ENCODE peak calls at places on chromosomes 3 and 15, in nine cellular contexts. G is NCI-H1436; U is stimulated activated naive CD8-positive, alpha-beta T cell treated with anti-CD3 and anti-CD28 coated beads, Interleukin-15, Interleukin-2, amounts not matched to agents 100 U/mL and 50 U/mL, for 24 hours; W is cardiac septum; X is NCI-H2029; N is fibroblast of mammary gland; B is T-helper 1 cell; P is H4; Z is hippocampal formation. A is an unnamed sample.

GRCh38 chr3:31275038-31275562 is 257.6 kb upstream of the STT3B start:
- DNase-seq in X (no peak), N (peak; percentile 77), Z (no peak), W (no peak), P (peak; percentile 11), B (no peak), U (no peak), G (no peak), A (peak; percentile 62)

GRCh38 chr3:36893137-36893557 is 51.7 kb downstream of the TRANK1 start:
- DNase-seq in N (peak; percentile 58), P (peak; percentile 77), X (peak; percentile 38), G (no peak), Z (no peak), U (no peak), W (no peak), B (peak; percentile 32), A (peak; percentile 63)

GRCh38 chr3:61687206-61687605 is 125.8 kb downstream of the PTPRG start:
- DNase-seq in X (no peak), B (no peak), W (no peak), U (no peak), G (no peak), Z (no peak), N (no peak), P (no peak), A (no peak)

GRCh38 chr15:52121896-52122295 is 9.3 kb upstream of the BCL2L10 start:
- DNase-seq in U (no peak), Z (no peak), W (no peak), X (no peak), N (no peak), P (no peak), B (no peak), G (no peak), A (no peak)

GRCh38 chr3:74537857-74538256 is 76.6 kb downstream of the CNTN3 start:
- DNase-seq in W (no peak), U (no peak), Z (no peak), N (peak; percentile 47), X (no peak), B (no peak), P (no peak), G (no peak), A (no peak)

GRCh38 chr15:94266789-94267188 is 35.4 kb downstream of the MCTP2 start:
- DNase-seq in W (no peak), N (no peak), P (no peak), X (no peak), Z (no peak), U (no peak), B (no peak), G (no peak), A (no peak)

GRCh38 chr3:15014606-15015328 is 50.3 kb downstream of the MRPS25 start:
- DNase-seq in P (no peak), N (peak; percentile 57), B (no peak), W (no peak), Z (no peak), U (no peak), G (no peak), X (no peak), A (no peak)

GRCh38 chr3:27659279-27660021 is 62.7 kb downstream of the EOMES start:
- DNase-seq in Z (no peak), W (no peak), B (peak; percentile 22), X (no peak), N (peak; percentile 62), U (peak; percentile 55), P (peak; percentile 36), G (no peak), A (peak; percentile 75)

GRCh38 chr15:85828026-85828597 is 33.4 kb upstream of the KLHL25 start:
- DNase-seq in U (no peak), G (no peak), X (no peak), N (no peak), P (no peak), B (no peak), Z (no peak), W (no peak), A (no peak)

GRCh38 chr15:35784745-35785144 is 238.8 kb upstream of the DPH6 start:
- DNase-seq in G (peak; percentile 35), U (no peak), Z (no peak), X (no peak), N (no peak), B (no peak), P (no peak), W (no peak), A (no peak)

GRCh38 chr3:168870892-168871291 is 775.2 kb upstream of the GOLIM4 start:
- DNase-seq in N (peak; percentile 8), G (no peak), X (no peak), B (no peak), U (no peak), Z (no peak), P (no peak), W (no peak), A (no peak)

GRCh38 chr3:124856687-124857086 is 30.5 kb downstream of the ITGB5 start:
- DNase-seq in P (no peak), X (no peak), N (peak; percentile 31), G (no peak), W (no peak), U (no peak), Z (no peak), B (no peak), A (no peak)

GRCh38 chr3:46538803-46539442 is 27.2 kb downstream of the LRRC2 start:
- DNase-seq in Z (peak; percentile 7), W (peak; percentile 83), U (peak; percentile 73), N (peak; percentile 57), G (no peak), P (no peak), X (no peak), B (peak; percentile 82), A (peak; percentile 54)

GRCh38 chr3:99532246-99532645 is 106.1 kb upstream of the COL8A1 start:
- DNase-seq in Z (no peak), W (no peak), B (no peak), P (peak; percentile 86), N (peak; percentile 79), G (no peak), U (no peak), X (no peak), A (peak; percentile 23)

GRCh38 chr3:97409612-97410011 is 354.9 kb upstream of the ARL6 start:
- DNase-seq in G (no peak), P (no peak), U (no peak), Z (no peak), X (no peak), N (no peak), B (no peak), W (no peak), A (no peak)

GRCh38 chr3:50573566-50574279 is 4.4 kb downstream of the HEMK1 start:
- DNase-seq in W (no peak), G (no peak), X (no peak), P (no peak), N (no peak), Z (no peak), U (peak; percentile 80), B (no peak), A (no peak)

GRCh38 chr3:129623447-129624118 is 17.1 kb upstream of the PLXND1 start:
- DNase-seq in P (no peak), B (no peak), W (no peak), X (peak; percentile 45), U (no peak), Z (no peak), G (no peak), N (no peak), A (peak; percentile 64)

GRCh38 chr3:7249493-7250076 is 388.7 kb downstream of the GRM7 start:
- DNase-seq in G (no peak), U (no peak), N (no peak), B (no peak), P (no peak), Z (no peak), X (no peak), W (no peak), A (no peak)

GRCh38 chr3:56795097-56795806 is 6.5 kb downstream of the ARHGEF3 start:
- DNase-seq in W (no peak), Z (no peak), U (no peak), X (no peak), N (peak; percentile 58), B (no peak), G (no peak), P (no peak), A (no peak)

A was measured in adrenal gland.